ENCODE peak calls at places on chromosomes 2 and 18, in five cellular contexts. M, B, L, N and G are unnamed samples.
A peak's percentile ranks its signal among the peaks of the same experiment; 100 is the strongest.

GRCh38 chr2:73343992-73344391 is 41.6 kb upstream of the ALMS1 start:
- DNase-seq in M (no peak), B (no peak), L (no peak), N (no peak), G (no peak)

GRCh38 chr2:64937341-64938230 is 51.6 kb upstream of the SLC1A4 start:
- DNase-seq in M (no peak), B (no peak), L (no peak), N (no peak), G (no peak)

GRCh38 chr2:122736279-122736678 is 980.8 kb downstream of the TSN start:
- DNase-seq in M (no peak), B (peak; percentile 48), L (no peak), N (no peak), G (no peak)

GRCh38 chr2:166256902-166257301 is 118.8 kb downstream of the SCN9A start:
- DNase-seq in M (no peak), B (no peak), L (no peak), N (no peak), G (no peak)

GRCh38 chr2:61759718-61760117 is 94.1 kb downstream of the FAM161A start:
- DNase-seq in M (no peak), B (peak; percentile 87), L (no peak), N (no peak), G (no peak)

GRCh38 chr2:50049237-50049636 is 894.9 kb upstream of the FSHR start:
- DNase-seq in M (no peak), B (no peak), L (no peak), N (no peak), G (no peak)

GRCh38 chr2:222651721-222652420 is 4.0 kb downstream of the FARSB start:
- DNase-seq in M (no peak), B (no peak), L (no peak), N (no peak), G (no peak)

GRCh38 chr2:197181491-197181890 is 129.1 kb downstream of the ANKRD44 start:
- DNase-seq in M (no peak), B (no peak), L (no peak), N (no peak), G (no peak)

GRCh38 chr2:151760139-151760650 is 25.9 kb upstream of the NEB start:
- DNase-seq in M (no peak), B (peak; percentile 54), L (no peak), N (no peak), G (no peak)

GRCh38 chr18:38981382-38981781 is 1415.8 kb upstream of the CELF4 start:
- DNase-seq in M (no peak), B (no peak), L (no peak), N (no peak), G (no peak)

GRCh38 chr2:119414894-119415293 is 16.8 kb upstream of the TMEM37 start:
- DNase-seq in M (no peak), B (no peak), L (no peak), N (no peak), G (no peak)